ENCODE peak calls at places on chromosomes 5 and 9, in ten cellular contexts. Y is osteocyte, F is cardiac muscle cell, M is colonic mucosa, Z is progenitor cell of endocrine pancreas, J is lower leg skin, E is GM10248, H is foreskin fibroblast, Q is WTC11, O is IMR-90. K is an unnamed sample.
A peak's percentile ranks its signal among the peaks of the same experiment; 100 is the strongest.

GRCh38 chr5:25516136-25516535 is 871.4 kb upstream of the CDH10 start:
- DNase-seq in Q (no peak), J (no peak), F (no peak), O (no peak), Z (no peak), E (no peak), H (no peak), M (no peak), Y (no peak), K (no peak)

GRCh38 chr5:44774279-44774880 is 34.4 kb upstream of the MRPS30 start:
- DNase-seq in H (peak; percentile 18), Q (no peak), O (peak; percentile 52), M (no peak), F (peak; percentile 66), Z (no peak), J (no peak), E (peak; percentile 18), Y (no peak), K (no peak)

GRCh38 chr5:23352437-23352836 is 155.0 kb upstream of the PRDM9 start:
- DNase-seq in M (no peak), Y (no peak), O (no peak), F (peak; percentile 19), J (no peak), Z (no peak), E (no peak), H (no peak), Q (peak; percentile 45), K (no peak)

GRCh38 chr5:116492016-116492623 is 82.5 kb downstream of the SEMA6A start:
- DNase-seq in Q (no peak), E (no peak), Y (no peak), O (peak; percentile 89), H (peak; percentile 83), J (no peak), F (peak; percentile 30), M (no peak), Z (no peak), K (peak; percentile 41)

GRCh38 chr5:178389796-178390195 is 157.2 kb upstream of the PHYKPL start:
- DNase-seq in H (no peak), M (no peak), E (no peak), J (peak; percentile 72), F (no peak), Z (no peak), O (no peak), Y (no peak), Q (no peak), K (no peak)

GRCh38 chr5:54171645-54172384 is 138.6 kb downstream of the ARL15 start:
- DNase-seq in Y (no peak), M (peak; percentile 36), H (no peak), J (no peak), O (peak; percentile 81), Q (no peak), E (no peak), F (no peak), Z (no peak), K (no peak)

GRCh38 chr9:126475933-126476555 is 137.7 kb upstream of the LMX1B start:
- DNase-seq in F (no peak), H (no peak), Y (no peak), J (no peak), E (no peak), O (no peak), M (no peak), Q (no peak), Z (no peak), K (no peak)

GRCh38 chr9:121294181-121294743 is 26.3 kb downstream of the GSN start:
- DNase-seq in Q (no peak), Y (no peak), J (peak; percentile 86), H (no peak), F (no peak), Z (no peak), M (no peak), E (no peak), O (no peak), K (no peak)

GRCh38 chr5:168780888-168781287 is 201.7 kb upstream of the PANK3 start:
- DNase-seq in M (no peak), F (no peak), O (no peak), Q (no peak), H (no peak), Y (no peak), Z (no peak), J (no peak), E (no peak), K (no peak)

GRCh38 chr5:145243016-145243415 is 592.1 kb downstream of the PRELID2 start:
- DNase-seq in J (no peak), Z (no peak), O (no peak), Q (no peak), M (no peak), Y (no peak), H (no peak), E (no peak), F (no peak), K (no peak)

GRCh38 chr9:83434254-83434653 is 103.9 kb downstream of the FRMD3 start:
- DNase-seq in Z (no peak), H (no peak), Y (no peak), F (no peak), E (no peak), O (no peak), J (no peak), Q (no peak), M (peak; percentile 68), K (no peak)

GRCh38 chr5:118558871-118559270 is 429.5 kb downstream of the DTWD2 start:
- DNase-seq in F (no peak), M (no peak), Q (no peak), J (no peak), H (no peak), Z (no peak), E (no peak), O (no peak), Y (no peak), K (no peak)

DNA sequence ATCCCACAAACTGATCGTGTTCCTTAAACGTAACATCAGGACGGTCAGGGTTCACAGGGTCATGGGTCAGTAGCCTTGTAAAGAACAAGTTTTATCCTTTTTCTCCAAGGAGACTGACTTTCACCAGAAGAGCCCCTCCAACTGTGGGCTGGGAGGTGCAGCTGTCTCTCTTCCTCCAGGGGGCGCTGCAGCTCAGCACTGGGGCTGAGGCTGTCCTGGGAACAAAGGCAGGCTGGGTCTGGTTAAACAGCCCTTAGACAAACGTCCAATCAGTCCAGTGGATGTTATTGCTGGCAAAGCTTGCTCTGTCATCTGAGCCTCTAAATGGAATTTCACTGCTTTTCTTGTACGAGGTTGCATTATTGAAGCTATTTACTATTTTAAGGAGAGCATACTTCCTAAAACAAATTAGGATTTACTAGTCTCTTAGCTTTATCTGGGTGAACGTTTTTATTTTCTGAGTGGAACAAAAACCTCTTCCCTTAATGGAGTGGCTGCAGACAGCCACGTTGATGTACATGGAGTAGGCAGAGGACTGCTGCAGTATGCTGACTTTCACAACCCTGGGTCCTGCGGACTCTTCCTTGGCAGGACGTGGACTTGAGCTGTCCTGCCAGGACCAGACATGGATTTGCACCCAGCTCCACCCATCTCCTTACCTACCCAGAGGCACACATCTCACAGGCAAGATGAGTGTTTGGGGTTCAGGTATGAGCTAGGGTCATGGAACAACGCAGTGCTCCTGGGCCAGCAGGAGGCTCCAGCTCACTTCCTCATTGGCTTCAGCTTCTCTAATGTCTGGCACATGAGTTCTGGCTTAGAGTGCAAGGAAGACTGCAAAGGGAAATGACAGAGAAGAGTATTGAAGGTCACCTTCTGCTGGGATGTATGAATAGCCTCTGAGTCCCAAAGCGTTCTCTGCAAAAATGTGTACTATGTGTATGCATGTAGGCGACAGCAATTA is 7.8 kb downstream of the EXOSC2 start:
- DNase-seq in J (peak; percentile 94), H (peak; percentile 67), Y (peak; percentile 95), O (peak; percentile 88), F (peak; percentile 91), M (peak; percentile 82), Z (peak; percentile 82), E (peak; percentile 56), Q (peak; percentile 89), K (peak; percentile 83)
- TF ChIP-seq CTCF in J (peak; percentile 87), H (peak; percentile 99), Y (peak; percentile 99), O (peak; percentile 96), F (peak; percentile 98), M (peak; percentile 97), Z (peak; percentile 97), E (peak; percentile 81), Q (peak; percentile 98), K (peak; percentile 95)

DNA sequence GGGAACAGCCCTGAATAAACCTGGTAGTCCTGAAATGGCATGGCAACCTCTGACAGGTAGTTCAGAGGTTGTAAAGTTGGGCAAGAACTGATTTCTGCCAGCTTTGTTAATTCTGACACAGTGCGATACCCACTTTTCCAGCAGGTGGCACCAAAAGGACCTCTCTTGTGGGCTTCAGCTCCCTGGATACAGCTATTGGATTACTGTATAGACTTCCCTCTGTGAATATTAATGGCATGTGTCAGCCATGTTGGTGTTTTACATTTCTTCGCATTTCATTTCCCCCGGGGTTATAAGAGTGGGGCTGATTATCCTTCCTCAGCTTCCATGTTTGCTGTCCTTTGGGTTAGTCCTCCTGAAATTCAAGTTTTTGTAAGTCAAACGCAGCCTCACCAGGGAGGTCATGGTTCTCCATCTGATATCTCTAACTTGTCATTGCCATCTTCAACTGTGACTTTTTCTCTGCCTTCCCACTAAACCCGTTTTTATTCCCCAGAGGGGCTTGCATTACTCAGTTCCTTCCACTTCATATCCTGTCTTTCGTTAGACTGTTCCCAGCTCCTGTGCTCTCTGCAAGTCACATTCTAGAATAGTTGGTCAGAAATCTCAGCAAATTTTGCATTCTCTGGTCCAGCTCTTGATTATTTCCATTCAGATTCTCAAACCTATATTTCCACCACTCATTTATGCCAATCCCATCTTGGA is 135.6 kb downstream of the LIFR start:
- DNase-seq in J (peak; percentile 87), F (peak; percentile 73), O (peak; percentile 69), Y (no peak), Q (peak; percentile 54), E (peak; percentile 29), M (peak; percentile 53), Z (peak; percentile 34), H (peak; percentile 56), K (peak; percentile 54)
- TF ChIP-seq CTCF in J (no peak), F (peak; percentile 81), O (peak; percentile 75), Y (peak; percentile 89), Q (peak; percentile 59), E (peak; percentile 41), M (peak; percentile 57), Z (peak; percentile 71), H (peak; percentile 80), K (peak; percentile 78)

GRCh38 chr5:134132372-134133212 is 18.1 kb downstream of the TCF7 start:
- DNase-seq in M (no peak), Y (no peak), E (peak; percentile 80), Q (peak; percentile 66), H (no peak), O (no peak), Z (no peak), J (peak; percentile 59), F (no peak), K (peak; percentile 95)
- TF ChIP-seq CTCF in M (no peak), Y (no peak), E (peak; percentile 62), Q (no peak), H (no peak), O (no peak), Z (no peak), J (no peak), F (peak; percentile 7), K (peak; percentile 21)

DNA sequence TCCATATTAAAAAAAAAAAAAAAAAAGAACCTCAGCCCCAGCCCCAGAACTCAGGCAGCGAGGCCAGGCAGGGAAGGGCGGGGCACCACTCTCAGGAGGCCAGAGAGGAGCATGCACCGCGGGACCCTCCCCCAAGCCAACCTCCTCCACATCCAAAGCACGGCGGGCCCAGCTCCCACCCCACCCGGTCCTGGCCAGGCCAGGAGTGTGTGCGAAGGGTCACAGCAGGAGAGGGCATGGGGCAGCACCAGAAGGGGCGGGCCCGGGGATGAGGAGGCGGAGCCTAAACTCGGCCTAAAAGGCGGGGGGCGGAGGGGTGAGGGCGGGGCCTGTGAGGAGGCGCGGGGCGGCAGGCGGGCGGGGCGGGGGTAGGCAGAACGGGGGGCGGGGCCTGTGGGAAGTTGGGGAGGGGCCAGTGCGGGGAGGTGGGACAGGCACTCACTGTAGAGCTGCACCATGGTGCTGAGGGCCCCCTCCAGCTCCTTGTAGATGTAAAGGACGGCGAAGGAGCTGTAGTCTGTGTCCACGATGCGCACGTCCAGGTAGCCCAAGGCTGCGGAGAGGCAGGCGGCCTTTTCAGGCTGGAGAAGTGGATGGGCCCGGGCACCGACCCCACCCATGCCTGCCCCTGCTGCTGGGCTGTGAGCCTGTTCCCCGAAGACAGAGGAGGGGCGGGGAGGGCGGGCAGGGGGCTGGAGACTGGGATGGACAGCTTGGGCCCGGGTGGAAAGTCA is 1.2 kb downstream of the LCN15 start:
- DNase-seq in Z (peak; percentile 40), Y (no peak), M (peak; percentile 73), F (peak; percentile 94), H (no peak), Q (peak; percentile 96), E (peak; percentile 71), J (no peak), O (no peak), K (peak; percentile 72)
- TF ChIP-seq CTCF in Z (no peak), Y (no peak), M (no peak), F (no peak), H (no peak), Q (no peak), E (no peak), J (no peak), O (no peak), K (no peak)

K was measured in activated CD8-positive, alpha-beta T cell treated with anti-CD3 and anti-CD28 coated beads for 36 hours.